ENCODE peak calls at places on chromosomes 2 and 18, in four cellular contexts. One of them, this sample, is unnamed.

GRCh38 chr2:121955313-121956211 is 200.1 kb downstream of the TSN start:
- DNase-seq in astrocyte of the spinal cord: no peak
- DNase-seq in brain microvascular endothelial cell: no peak
- DNase-seq in kidney: no peak
- DNase-seq in this sample: no peak

GRCh38 chr2:217356795-217357194 is 496.9 kb upstream of the TNP1 start:
- DNase-seq in astrocyte of the spinal cord: no peak
- DNase-seq in brain microvascular endothelial cell: no peak
- DNase-seq in kidney: no peak
- DNase-seq in this sample: no peak

GRCh38 chr18:79248495-79249078 is 147.1 kb upstream of the NFATC1 start:
- DNase-seq in astrocyte of the spinal cord: peak; percentile 25
- DNase-seq in brain microvascular endothelial cell: no peak
- DNase-seq in kidney: no peak
- DNase-seq in this sample: no peak

GRCh38 chr2:148560501-148560900 is 84.0 kb upstream of the EPC2 start:
- DNase-seq in brain microvascular endothelial cell: no peak
- DNase-seq in kidney: peak; percentile 71
- DNase-seq in astrocyte of the spinal cord: no peak
- DNase-seq in this sample: no peak

GRCh38 chr18:3207565-3207964 is 12.2 kb downstream of the MYOM1 start:
- DNase-seq in brain microvascular endothelial cell: no peak
- DNase-seq in kidney: no peak
- DNase-seq in astrocyte of the spinal cord: no peak
- DNase-seq in this sample: no peak

GRCh38 chr2:153495725-153496124 is 17.2 kb upstream of the RPRM start:
- DNase-seq in astrocyte of the spinal cord: no peak
- DNase-seq in kidney: no peak
- DNase-seq in brain microvascular endothelial cell: no peak
- DNase-seq in this sample: no peak

GRCh38 chr18:13216732-13217465 is 1.7 kb upstream of the LDLRAD4 start:
- DNase-seq in kidney: no peak
- DNase-seq in astrocyte of the spinal cord: no peak
- DNase-seq in brain microvascular endothelial cell: no peak
- DNase-seq in this sample: no peak

GRCh38 chr2:235693279-235693678 is 199.4 kb downstream of the AGAP1 start:
- DNase-seq in kidney: no peak
- DNase-seq in astrocyte of the spinal cord: no peak
- DNase-seq in brain microvascular endothelial cell: no peak
- DNase-seq in this sample: no peak

GRCh38 chr2:76050196-76050595 is 339.5 kb upstream of the GCFC2 start:
- DNase-seq in kidney: no peak
- DNase-seq in brain microvascular endothelial cell: no peak
- DNase-seq in astrocyte of the spinal cord: no peak
- DNase-seq in this sample: no peak

GRCh38 chr2:120736202-120736954 is 710 bp downstream of the GLI2 start:
- DNase-seq in astrocyte of the spinal cord: peak; percentile 55
- DNase-seq in brain microvascular endothelial cell: no peak
- DNase-seq in kidney: peak; percentile 83
- DNase-seq in this sample: no peak

GRCh38 chr2:205914736-205915510 is 171.1 kb downstream of the INO80D start:
- DNase-seq in kidney: no peak
- DNase-seq in astrocyte of the spinal cord: peak; percentile 23
- DNase-seq in brain microvascular endothelial cell: no peak
- DNase-seq in this sample: no peak

GRCh38 chr18:13387856-13388548 is 169.4 kb downstream of the LDLRAD4 start:
- DNase-seq in kidney: peak; percentile 47
- DNase-seq in brain microvascular endothelial cell: no peak
- DNase-seq in astrocyte of the spinal cord: peak; percentile 19
- DNase-seq in this sample: no peak

GRCh38 chr2:202317080-202317859 is 51.7 kb downstream of the NOP58 start:
- DNase-seq in astrocyte of the spinal cord: peak; percentile 93
- DNase-seq in kidney: no peak
- DNase-seq in brain microvascular endothelial cell: peak; percentile 80
- DNase-seq in this sample: peak; percentile 75

GRCh38 chr2:230166557-230167170 is 53.1 kb downstream of the SP110 start:
- DNase-seq in kidney: no peak
- DNase-seq in astrocyte of the spinal cord: no peak
- DNase-seq in brain microvascular endothelial cell: no peak
- DNase-seq in this sample: no peak

GRCh38 chr2:230172852-230173251 is 46.9 kb downstream of the SP110 start:
- DNase-seq in brain microvascular endothelial cell: no peak
- DNase-seq in kidney: no peak
- DNase-seq in astrocyte of the spinal cord: no peak
- DNase-seq in this sample: no peak

GRCh38 chr2:230174466-230174865 is 45.3 kb downstream of the SP110 start:
- DNase-seq in kidney: no peak
- DNase-seq in astrocyte of the spinal cord: no peak
- DNase-seq in brain microvascular endothelial cell: no peak
- DNase-seq in this sample: no peak

GRCh38 chr2:230172156-230172555 is 47.6 kb downstream of the SP110 start:
- DNase-seq in astrocyte of the spinal cord: no peak
- DNase-seq in kidney: no peak
- DNase-seq in brain microvascular endothelial cell: no peak
- DNase-seq in this sample: no peak

DNA sequence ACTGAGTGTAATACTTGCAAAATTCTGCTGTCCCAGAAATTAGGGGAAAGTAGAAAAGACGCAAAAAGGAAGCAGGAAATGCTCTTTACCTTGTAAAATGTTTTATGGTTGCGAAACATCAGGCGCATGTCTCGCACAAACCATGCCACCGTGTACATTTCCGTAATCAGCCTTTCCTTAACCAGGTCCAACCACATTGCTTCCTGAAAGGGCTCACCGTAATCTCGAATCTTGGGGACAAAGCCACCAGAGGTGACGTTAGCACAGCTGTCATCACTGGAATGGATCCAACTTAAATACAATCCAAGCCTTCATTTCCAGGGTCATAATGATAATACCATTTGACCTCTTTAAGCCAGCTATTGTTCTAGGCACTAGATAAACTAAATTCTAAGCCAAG is 49.3 kb downstream of the SP110 start:
- DNase-seq in kidney: no peak
- DNase-seq in brain microvascular endothelial cell: peak; percentile 12
- DNase-seq in astrocyte of the spinal cord: no peak
- DNase-seq in this sample: no peak
- H3K4me3 ChIP-seq in kidney: no peak overlapping the region
- H3K4me3 ChIP-seq in brain microvascular endothelial cell: no peak overlapping the region
- H3K4me3 ChIP-seq in astrocyte of the spinal cord: no peak overlapping the region
- H3K4me3 ChIP-seq in this sample: no peak overlapping the region

GRCh38 chr2:213161759-213162514 is 10.5 kb upstream of the IKZF2 start:
- DNase-seq in brain microvascular endothelial cell: peak; percentile 16
- DNase-seq in astrocyte of the spinal cord: peak; percentile 69
- DNase-seq in kidney: no peak
- DNase-seq in this sample: no peak
- H3K4me3 ChIP-seq in brain microvascular endothelial cell: no peak overlapping the region
- H3K4me3 ChIP-seq in astrocyte of the spinal cord: no peak overlapping the region
- H3K4me3 ChIP-seq in kidney: no peak overlapping the region
- H3K4me3 ChIP-seq in this sample: no peak overlapping the region

GRCh38 chr2:239121600-239122012 is 273.7 kb downstream of the TWIST2 start:
- DNase-seq in astrocyte of the spinal cord: no peak
- DNase-seq in brain microvascular endothelial cell: no peak
- DNase-seq in kidney: no peak
- DNase-seq in this sample: no peak

GRCh38 chr2:239122711-239123110 is 274.8 kb downstream of the TWIST2 start:
- DNase-seq in astrocyte of the spinal cord: no peak
- DNase-seq in kidney: no peak
- DNase-seq in brain microvascular endothelial cell: no peak
- DNase-seq in this sample: no peak

GRCh38 chr2:239119346-239120126 is 271.7 kb downstream of the TWIST2 start:
- DNase-seq in kidney: no peak
- DNase-seq in astrocyte of the spinal cord: no peak
- DNase-seq in brain microvascular endothelial cell: no peak
- DNase-seq in this sample: no peak

GRCh38 chr2:239118675-239119211 is 270.9 kb downstream of the TWIST2 start:
- DNase-seq in astrocyte of the spinal cord: no peak
- DNase-seq in kidney: no peak
- DNase-seq in brain microvascular endothelial cell: no peak
- DNase-seq in this sample: no peak

DNA sequence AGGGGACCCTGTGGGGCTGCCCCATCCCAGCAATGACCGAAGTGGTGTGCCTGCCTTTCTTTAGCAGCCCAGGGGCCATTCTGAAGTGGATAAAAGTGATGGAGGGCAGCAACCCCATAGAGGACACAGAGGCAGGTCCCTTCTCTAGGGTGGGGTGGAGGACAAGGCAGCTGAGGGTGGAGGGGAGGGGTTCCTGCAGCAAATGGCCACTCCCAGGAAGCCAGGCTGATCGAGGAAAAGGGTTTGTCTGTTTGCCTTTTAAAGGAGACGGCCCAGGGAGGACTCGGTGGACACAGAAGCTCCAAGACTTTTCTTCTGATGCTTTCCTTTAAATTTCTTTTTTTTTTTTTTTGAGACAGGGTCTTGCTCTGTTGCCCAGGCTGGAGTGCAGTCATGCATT is 272.8 kb downstream of the TWIST2 start:
- DNase-seq in astrocyte of the spinal cord: no peak
- DNase-seq in brain microvascular endothelial cell: no peak
- DNase-seq in kidney: no peak
- DNase-seq in this sample: no peak
- H3K4me3 ChIP-seq in astrocyte of the spinal cord: no peak overlapping the region
- H3K4me3 ChIP-seq in brain microvascular endothelial cell: no peak overlapping the region
- H3K4me3 ChIP-seq in kidney: no peak overlapping the region
- H3K4me3 ChIP-seq in this sample: no peak overlapping the region

DNA sequence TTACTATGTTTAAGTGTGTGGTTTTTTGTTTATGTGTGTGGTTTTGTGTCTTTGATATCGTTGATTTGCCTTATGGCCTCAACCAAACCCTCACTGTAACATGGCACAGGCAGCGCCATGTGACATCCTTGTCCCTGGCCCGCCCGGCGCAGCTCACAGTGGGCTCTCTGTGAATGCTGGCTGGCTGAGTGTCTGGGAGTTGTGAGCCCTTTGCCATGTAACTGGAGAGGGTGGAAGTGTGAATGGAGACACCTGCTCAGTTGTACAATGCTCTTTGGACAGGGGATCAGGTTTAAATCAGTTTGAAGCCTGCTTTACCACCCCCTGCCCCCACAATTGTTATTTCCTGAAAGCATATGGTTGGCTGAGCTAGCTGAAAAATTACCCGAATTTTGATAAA is 41.8 kb downstream of the TCF7L1 start:
- DNase-seq in kidney: no peak
- DNase-seq in astrocyte of the spinal cord: no peak
- DNase-seq in brain microvascular endothelial cell: no peak
- DNase-seq in this sample: no peak
- H3K4me3 ChIP-seq in kidney: no peak overlapping the region
- H3K4me3 ChIP-seq in astrocyte of the spinal cord: no peak overlapping the region
- H3K4me3 ChIP-seq in brain microvascular endothelial cell: no peak overlapping the region
- H3K4me3 ChIP-seq in this sample: no peak overlapping the region

DNA sequence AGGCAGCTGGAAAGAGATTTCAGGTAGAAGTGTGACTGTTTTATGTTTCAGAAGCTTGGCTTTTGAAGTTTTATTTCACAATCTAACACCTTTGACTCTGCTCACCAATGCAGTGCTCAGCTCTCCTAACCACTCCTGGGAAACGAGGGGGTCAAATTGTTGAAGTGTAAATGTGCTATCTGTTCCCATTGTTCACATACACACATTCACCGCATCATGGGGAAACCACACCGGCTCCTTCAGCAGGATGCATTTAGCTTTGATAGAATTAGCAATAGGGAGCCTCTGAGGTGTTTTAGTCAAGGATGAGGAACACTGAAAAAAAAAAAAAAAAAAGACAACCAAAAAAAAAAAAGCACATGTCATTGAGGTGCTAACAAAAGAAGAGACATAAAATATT is 13.4 kb upstream of the DLGAP1 start:
- DNase-seq in brain microvascular endothelial cell: no peak
- DNase-seq in kidney: no peak
- DNase-seq in astrocyte of the spinal cord: no peak
- DNase-seq in this sample: no peak
- H3K4me3 ChIP-seq in brain microvascular endothelial cell: no peak overlapping the region
- H3K4me3 ChIP-seq in kidney: no peak overlapping the region
- H3K4me3 ChIP-seq in astrocyte of the spinal cord: no peak overlapping the region
- H3K4me3 ChIP-seq in this sample: no peak overlapping the region

GRCh38 chr2:7899241-7899640 is 782.6 kb upstream of the ID2 start:
- DNase-seq in astrocyte of the spinal cord: no peak
- DNase-seq in kidney: no peak
- DNase-seq in brain microvascular endothelial cell: no peak
- DNase-seq in this sample: no peak
- H3K4me3 ChIP-seq in astrocyte of the spinal cord: no peak overlapping the region
- H3K4me3 ChIP-seq in kidney: no peak overlapping the region
- H3K4me3 ChIP-seq in brain microvascular endothelial cell: no peak overlapping the region
- H3K4me3 ChIP-seq in this sample: no peak overlapping the region

GRCh38 chr2:241314933-241315182 is 614 bp downstream of the HDLBP start:
- DNase-seq in kidney: no peak
- DNase-seq in astrocyte of the spinal cord: no peak
- DNase-seq in brain microvascular endothelial cell: no peak
- DNase-seq in this sample: no peak

GRCh38 chr2:241310917-241311566 is 4.4 kb downstream of the HDLBP start:
- DNase-seq in kidney: no peak
- DNase-seq in brain microvascular endothelial cell: no peak
- DNase-seq in astrocyte of the spinal cord: no peak
- DNase-seq in this sample: no peak

GRCh38 chr2:241309684-241310117 is 5.8 kb downstream of the HDLBP start:
- DNase-seq in astrocyte of the spinal cord: peak; percentile 66
- DNase-seq in kidney: no peak
- DNase-seq in brain microvascular endothelial cell: peak; percentile 72
- DNase-seq in this sample: peak; percentile 3

GRCh38 chr2:241314181-241314932 is 1.1 kb downstream of the HDLBP start:
- DNase-seq in astrocyte of the spinal cord: peak; percentile 64
- DNase-seq in kidney: no peak
- DNase-seq in brain microvascular endothelial cell: peak; percentile 34
- DNase-seq in this sample: peak; percentile 5

DNA sequence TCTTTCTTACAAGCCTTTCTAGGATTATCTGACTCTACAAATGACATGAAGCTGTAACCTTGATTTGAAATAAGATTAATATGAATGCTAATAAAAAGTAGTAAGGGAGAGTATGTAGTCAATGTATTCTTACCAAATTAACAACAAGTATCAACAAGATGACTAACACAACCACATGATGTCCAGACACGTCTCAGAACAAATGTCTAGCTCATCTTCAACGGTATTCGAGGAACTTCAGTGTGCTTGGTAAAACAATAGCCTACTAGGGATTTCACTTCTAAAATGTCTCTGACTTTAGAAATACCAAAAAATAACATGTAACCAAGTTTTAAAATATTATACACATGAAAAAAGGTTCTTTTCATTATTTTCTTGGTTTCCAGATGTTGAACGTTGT is 3.4 kb downstream of the HDLBP start:
- DNase-seq in kidney: no peak
- DNase-seq in brain microvascular endothelial cell: peak; percentile 63
- DNase-seq in astrocyte of the spinal cord: peak; percentile 47
- DNase-seq in this sample: peak; percentile 24
- H3K4me3 ChIP-seq in kidney: no peak overlapping the region
- H3K4me3 ChIP-seq in brain microvascular endothelial cell: no peak overlapping the region
- H3K4me3 ChIP-seq in astrocyte of the spinal cord: no peak overlapping the region
- H3K4me3 ChIP-seq in this sample: no peak overlapping the region